ENCODE peak calls at places on chromosomes 1 and 21, in ten cellular contexts. One of them, this sample, is unnamed.
A peak's percentile ranks its signal among the peaks of the same experiment; 100 is the strongest.

GRCh38 chr1:22922640-22923039 is 50.0 kb downstream of the LACTBL1 start:
- DNase-seq in fibroblast of lung: peak; percentile 8
- DNase-seq in AG08395: no peak
- DNase-seq in memory B cell: no peak
- DNase-seq in colonic mucosa: no peak
- DNase-seq in Peyer's patch: no peak
- DNase-seq in stimulated activated CD4-positive, alpha-beta T cell treated with anti-CD3 and anti-CD28 coated beads, Interleukin-4, amount 100 ng/mL, for 48 hours: no peak
- DNase-seq in NCI-H1930: no peak
- DNase-seq in effector CD8-positive, alpha-beta T cell: no peak
- DNase-seq in AG20443: no peak
- DNase-seq in this sample: no peak

GRCh38 chr21:34807881-34808568 is 139.2 kb downstream of the CLIC6 start:
- DNase-seq in fibroblast of lung: peak; percentile 96
- DNase-seq in AG08395: peak; percentile 88
- DNase-seq in memory B cell: no peak
- DNase-seq in colonic mucosa: no peak
- DNase-seq in Peyer's patch: no peak
- DNase-seq in stimulated activated CD4-positive, alpha-beta T cell treated with anti-CD3 and anti-CD28 coated beads, Interleukin-4, amount 100 ng/mL, for 48 hours: peak; percentile 65
- DNase-seq in NCI-H1930: no peak
- DNase-seq in effector CD8-positive, alpha-beta T cell: no peak
- DNase-seq in AG20443: peak; percentile 88
- DNase-seq in this sample: peak; percentile 81

GRCh38 chr1:2925923-2926322 is 95.3 kb upstream of the ACTRT2 start:
- DNase-seq in fibroblast of lung: no peak
- DNase-seq in AG08395: no peak
- DNase-seq in memory B cell: no peak
- DNase-seq in colonic mucosa: no peak
- DNase-seq in Peyer's patch: no peak
- DNase-seq in stimulated activated CD4-positive, alpha-beta T cell treated with anti-CD3 and anti-CD28 coated beads, Interleukin-4, amount 100 ng/mL, for 48 hours: no peak
- DNase-seq in NCI-H1930: no peak
- DNase-seq in effector CD8-positive, alpha-beta T cell: no peak
- DNase-seq in AG20443: no peak
- DNase-seq in this sample: no peak

GRCh38 chr1:243487649-243488227 is 231.9 kb downstream of the SDCCAG8 start:
- DNase-seq in fibroblast of lung: peak; percentile 15
- DNase-seq in AG08395: no peak
- DNase-seq in memory B cell: no peak
- DNase-seq in colonic mucosa: peak; percentile 74
- DNase-seq in Peyer's patch: no peak
- DNase-seq in stimulated activated CD4-positive, alpha-beta T cell treated with anti-CD3 and anti-CD28 coated beads, Interleukin-4, amount 100 ng/mL, for 48 hours: no peak
- DNase-seq in NCI-H1930: no peak
- DNase-seq in effector CD8-positive, alpha-beta T cell: no peak
- DNase-seq in AG20443: no peak
- DNase-seq in this sample: no peak

GRCh38 chr1:229464672-229465071 is 30.8 kb upstream of the ACTA1 start:
- DNase-seq in fibroblast of lung: no peak
- DNase-seq in AG08395: no peak
- DNase-seq in memory B cell: no peak
- DNase-seq in colonic mucosa: no peak
- DNase-seq in Peyer's patch: no peak
- DNase-seq in stimulated activated CD4-positive, alpha-beta T cell treated with anti-CD3 and anti-CD28 coated beads, Interleukin-4, amount 100 ng/mL, for 48 hours: no peak
- DNase-seq in NCI-H1930: no peak
- DNase-seq in effector CD8-positive, alpha-beta T cell: no peak
- DNase-seq in AG20443: no peak
- DNase-seq in this sample: no peak

GRCh38 chr1:247079141-247079874 is 697 bp upstream of the ZNF670 start:
- DNase-seq in fibroblast of lung: no peak
- DNase-seq in AG08395: no peak
- DNase-seq in memory B cell: peak; percentile 20
- DNase-seq in colonic mucosa: no peak
- DNase-seq in Peyer's patch: no peak
- DNase-seq in stimulated activated CD4-positive, alpha-beta T cell treated with anti-CD3 and anti-CD28 coated beads, Interleukin-4, amount 100 ng/mL, for 48 hours: no peak
- DNase-seq in NCI-H1930: no peak
- DNase-seq in effector CD8-positive, alpha-beta T cell: no peak
- DNase-seq in AG20443: no peak
- DNase-seq in this sample: no peak

GRCh38 chr1:216248628-216249027 is 174.6 kb downstream of the USH2A start:
- DNase-seq in fibroblast of lung: no peak
- DNase-seq in AG08395: no peak
- DNase-seq in memory B cell: no peak
- DNase-seq in colonic mucosa: no peak
- DNase-seq in Peyer's patch: no peak
- DNase-seq in stimulated activated CD4-positive, alpha-beta T cell treated with anti-CD3 and anti-CD28 coated beads, Interleukin-4, amount 100 ng/mL, for 48 hours: no peak
- DNase-seq in NCI-H1930: no peak
- DNase-seq in effector CD8-positive, alpha-beta T cell: no peak
- DNase-seq in AG20443: no peak
- DNase-seq in this sample: no peak

GRCh38 chr1:199084293-199084692 is 445.5 kb downstream of the PTPRC start:
- DNase-seq in fibroblast of lung: peak; percentile 83
- DNase-seq in AG08395: peak; percentile 3
- DNase-seq in memory B cell: no peak
- DNase-seq in colonic mucosa: no peak
- DNase-seq in Peyer's patch: no peak
- DNase-seq in stimulated activated CD4-positive, alpha-beta T cell treated with anti-CD3 and anti-CD28 coated beads, Interleukin-4, amount 100 ng/mL, for 48 hours: no peak
- DNase-seq in NCI-H1930: no peak
- DNase-seq in effector CD8-positive, alpha-beta T cell: no peak
- DNase-seq in AG20443: peak; percentile 11
- DNase-seq in this sample: no peak

GRCh38 chr21:46188226-46189212 is 4.3 kb upstream of the SPATC1L start:
- DNase-seq in fibroblast of lung: peak; percentile 44
- DNase-seq in AG08395: peak; percentile 69
- DNase-seq in memory B cell: no peak
- DNase-seq in colonic mucosa: peak; percentile 34
- DNase-seq in Peyer's patch: peak; percentile 15
- DNase-seq in stimulated activated CD4-positive, alpha-beta T cell treated with anti-CD3 and anti-CD28 coated beads, Interleukin-4, amount 100 ng/mL, for 48 hours: no peak
- DNase-seq in NCI-H1930: no peak
- DNase-seq in effector CD8-positive, alpha-beta T cell: no peak
- DNase-seq in AG20443: peak; percentile 61
- DNase-seq in this sample: no peak

GRCh38 chr21:23887709-23888303 is 1719.5 kb downstream of the MRPL39 start:
- DNase-seq in fibroblast of lung: no peak
- DNase-seq in AG08395: no peak
- DNase-seq in memory B cell: peak; percentile 38
- DNase-seq in colonic mucosa: no peak
- DNase-seq in Peyer's patch: peak; percentile 44
- DNase-seq in stimulated activated CD4-positive, alpha-beta T cell treated with anti-CD3 and anti-CD28 coated beads, Interleukin-4, amount 100 ng/mL, for 48 hours: no peak
- DNase-seq in NCI-H1930: no peak
- DNase-seq in effector CD8-positive, alpha-beta T cell: peak; percentile 12
- DNase-seq in AG20443: no peak
- DNase-seq in this sample: no peak

GRCh38 chr1:227892930-227893695 is 54.6 kb downstream of the WNT9A start:
- DNase-seq in fibroblast of lung: no peak
- DNase-seq in AG08395: no peak
- DNase-seq in memory B cell: no peak
- DNase-seq in colonic mucosa: peak; percentile 9
- DNase-seq in Peyer's patch: no peak
- DNase-seq in stimulated activated CD4-positive, alpha-beta T cell treated with anti-CD3 and anti-CD28 coated beads, Interleukin-4, amount 100 ng/mL, for 48 hours: no peak
- DNase-seq in NCI-H1930: no peak
- DNase-seq in effector CD8-positive, alpha-beta T cell: no peak
- DNase-seq in AG20443: no peak
- DNase-seq in this sample: no peak

GRCh38 chr1:174982971-174983689 is 16.6 kb upstream of the CACYBP start:
- DNase-seq in fibroblast of lung: peak; percentile 73
- DNase-seq in AG08395: peak; percentile 44
- DNase-seq in memory B cell: peak; percentile 38
- DNase-seq in colonic mucosa: peak; percentile 61
- DNase-seq in Peyer's patch: no peak
- DNase-seq in stimulated activated CD4-positive, alpha-beta T cell treated with anti-CD3 and anti-CD28 coated beads, Interleukin-4, amount 100 ng/mL, for 48 hours: no peak
- DNase-seq in NCI-H1930: no peak
- DNase-seq in effector CD8-positive, alpha-beta T cell: no peak
- DNase-seq in AG20443: no peak
- DNase-seq in this sample: no peak

GRCh38 chr1:74673351-74674111 is at the start of gene ERICH3:
- DNase-seq in fibroblast of lung: peak; percentile 2
- DNase-seq in AG08395: peak; percentile 6
- DNase-seq in memory B cell: no peak
- DNase-seq in colonic mucosa: no peak
- DNase-seq in Peyer's patch: no peak
- DNase-seq in stimulated activated CD4-positive, alpha-beta T cell treated with anti-CD3 and anti-CD28 coated beads, Interleukin-4, amount 100 ng/mL, for 48 hours: no peak
- DNase-seq in NCI-H1930: no peak
- DNase-seq in effector CD8-positive, alpha-beta T cell: no peak
- DNase-seq in AG20443: peak; percentile 25
- DNase-seq in this sample: no peak

GRCh38 chr1:10833630-10834557 is 37.4 kb upstream of the CASZ1 start:
- DNase-seq in fibroblast of lung: no peak
- DNase-seq in AG08395: peak; percentile 17
- DNase-seq in memory B cell: no peak
- DNase-seq in colonic mucosa: no peak
- DNase-seq in Peyer's patch: no peak
- DNase-seq in stimulated activated CD4-positive, alpha-beta T cell treated with anti-CD3 and anti-CD28 coated beads, Interleukin-4, amount 100 ng/mL, for 48 hours: no peak
- DNase-seq in NCI-H1930: no peak
- DNase-seq in effector CD8-positive, alpha-beta T cell: no peak
- DNase-seq in AG20443: no peak
- DNase-seq in this sample: no peak

GRCh38 chr1:95888877-95889799 is 655.1 kb downstream of the RWDD3 start:
- DNase-seq in fibroblast of lung: peak; percentile 3
- DNase-seq in AG08395: no peak
- DNase-seq in memory B cell: no peak
- DNase-seq in colonic mucosa: no peak
- DNase-seq in Peyer's patch: no peak
- DNase-seq in stimulated activated CD4-positive, alpha-beta T cell treated with anti-CD3 and anti-CD28 coated beads, Interleukin-4, amount 100 ng/mL, for 48 hours: no peak
- DNase-seq in NCI-H1930: peak; percentile 69
- DNase-seq in effector CD8-positive, alpha-beta T cell: no peak
- DNase-seq in AG20443: no peak
- DNase-seq in this sample: no peak

GRCh38 chr1:92934395-92935378 is 26.6 kb downstream of the DIPK1A start:
- DNase-seq in fibroblast of lung: peak; percentile 94
- DNase-seq in AG08395: peak; percentile 80
- DNase-seq in memory B cell: no peak
- DNase-seq in colonic mucosa: no peak
- DNase-seq in Peyer's patch: no peak
- DNase-seq in stimulated activated CD4-positive, alpha-beta T cell treated with anti-CD3 and anti-CD28 coated beads, Interleukin-4, amount 100 ng/mL, for 48 hours: no peak
- DNase-seq in NCI-H1930: peak; percentile 24
- DNase-seq in effector CD8-positive, alpha-beta T cell: no peak
- DNase-seq in AG20443: peak; percentile 58
- DNase-seq in this sample: peak; percentile 91

GRCh38 chr1:182388392-182389134 is 3.0 kb downstream of the GLUL start:
- DNase-seq in fibroblast of lung: no peak
- DNase-seq in AG08395: no peak
- DNase-seq in memory B cell: no peak
- DNase-seq in colonic mucosa: no peak
- DNase-seq in Peyer's patch: no peak
- DNase-seq in stimulated activated CD4-positive, alpha-beta T cell treated with anti-CD3 and anti-CD28 coated beads, Interleukin-4, amount 100 ng/mL, for 48 hours: no peak
- DNase-seq in NCI-H1930: no peak
- DNase-seq in effector CD8-positive, alpha-beta T cell: no peak
- DNase-seq in AG20443: no peak
- DNase-seq in this sample: no peak

GRCh38 chr1:4174291-4175200 is 274.5 kb upstream of the C1orf174 start:
- DNase-seq in fibroblast of lung: no peak
- DNase-seq in AG08395: no peak
- DNase-seq in memory B cell: no peak
- DNase-seq in colonic mucosa: no peak
- DNase-seq in Peyer's patch: no peak
- DNase-seq in stimulated activated CD4-positive, alpha-beta T cell treated with anti-CD3 and anti-CD28 coated beads, Interleukin-4, amount 100 ng/mL, for 48 hours: no peak
- DNase-seq in NCI-H1930: no peak
- DNase-seq in effector CD8-positive, alpha-beta T cell: no peak
- DNase-seq in AG20443: peak; percentile 6
- DNase-seq in this sample: no peak

GRCh38 chr1:111723091-111723806 is 15.9 kb downstream of the INKA2 start:
- DNase-seq in fibroblast of lung: no peak
- DNase-seq in AG08395: no peak
- DNase-seq in memory B cell: peak; percentile 36
- DNase-seq in colonic mucosa: no peak
- DNase-seq in Peyer's patch: peak; percentile 56
- DNase-seq in stimulated activated CD4-positive, alpha-beta T cell treated with anti-CD3 and anti-CD28 coated beads, Interleukin-4, amount 100 ng/mL, for 48 hours: no peak
- DNase-seq in NCI-H1930: no peak
- DNase-seq in effector CD8-positive, alpha-beta T cell: no peak
- DNase-seq in AG20443: no peak
- DNase-seq in this sample: no peak

GRCh38 chr1:161199506-161200119 is 759 bp upstream of the ADAMTS4 start:
- DNase-seq in fibroblast of lung: no peak
- DNase-seq in AG08395: no peak
- DNase-seq in memory B cell: no peak
- DNase-seq in colonic mucosa: no peak
- DNase-seq in Peyer's patch: no peak
- DNase-seq in stimulated activated CD4-positive, alpha-beta T cell treated with anti-CD3 and anti-CD28 coated beads, Interleukin-4, amount 100 ng/mL, for 48 hours: no peak
- DNase-seq in NCI-H1930: no peak
- DNase-seq in effector CD8-positive, alpha-beta T cell: no peak
- DNase-seq in AG20443: no peak
- DNase-seq in this sample: no peak

GRCh38 chr1:78070758-78071157 is 25.0 kb downstream of the GIPC2 start:
- DNase-seq in fibroblast of lung: peak; percentile 84
- DNase-seq in AG08395: peak; percentile 74
- DNase-seq in memory B cell: no peak
- DNase-seq in colonic mucosa: no peak
- DNase-seq in Peyer's patch: no peak
- DNase-seq in stimulated activated CD4-positive, alpha-beta T cell treated with anti-CD3 and anti-CD28 coated beads, Interleukin-4, amount 100 ng/mL, for 48 hours: no peak
- DNase-seq in NCI-H1930: no peak
- DNase-seq in effector CD8-positive, alpha-beta T cell: no peak
- DNase-seq in AG20443: peak; percentile 60
- DNase-seq in this sample: peak; percentile 65

GRCh38 chr1:184186167-184186566 is 134.6 kb downstream of the TSEN15 start:
- DNase-seq in fibroblast of lung: no peak
- DNase-seq in AG08395: no peak
- DNase-seq in memory B cell: no peak
- DNase-seq in colonic mucosa: no peak
- DNase-seq in Peyer's patch: no peak
- DNase-seq in stimulated activated CD4-positive, alpha-beta T cell treated with anti-CD3 and anti-CD28 coated beads, Interleukin-4, amount 100 ng/mL, for 48 hours: no peak
- DNase-seq in NCI-H1930: no peak
- DNase-seq in effector CD8-positive, alpha-beta T cell: no peak
- DNase-seq in AG20443: no peak
- DNase-seq in this sample: no peak

GRCh38 chr1:236275061-236275460 is 6.7 kb downstream of the ERO1B start:
- DNase-seq in fibroblast of lung: no peak
- DNase-seq in AG08395: no peak
- DNase-seq in memory B cell: no peak
- DNase-seq in colonic mucosa: no peak
- DNase-seq in Peyer's patch: no peak
- DNase-seq in stimulated activated CD4-positive, alpha-beta T cell treated with anti-CD3 and anti-CD28 coated beads, Interleukin-4, amount 100 ng/mL, for 48 hours: no peak
- DNase-seq in NCI-H1930: no peak
- DNase-seq in effector CD8-positive, alpha-beta T cell: no peak
- DNase-seq in AG20443: no peak
- DNase-seq in this sample: no peak

GRCh38 chr1:2946291-2946690 is 75.0 kb upstream of the ACTRT2 start:
- DNase-seq in fibroblast of lung: no peak
- DNase-seq in AG08395: no peak
- DNase-seq in memory B cell: no peak
- DNase-seq in colonic mucosa: no peak
- DNase-seq in Peyer's patch: no peak
- DNase-seq in stimulated activated CD4-positive, alpha-beta T cell treated with anti-CD3 and anti-CD28 coated beads, Interleukin-4, amount 100 ng/mL, for 48 hours: no peak
- DNase-seq in NCI-H1930: no peak
- DNase-seq in effector CD8-positive, alpha-beta T cell: no peak
- DNase-seq in AG20443: no peak
- DNase-seq in this sample: no peak

GRCh38 chr1:243568793-243569192 is 281.2 kb downstream of the AKT3 start:
- DNase-seq in fibroblast of lung: peak; percentile 81
- DNase-seq in AG08395: no peak
- DNase-seq in memory B cell: no peak
- DNase-seq in colonic mucosa: no peak
- DNase-seq in Peyer's patch: no peak
- DNase-seq in stimulated activated CD4-positive, alpha-beta T cell treated with anti-CD3 and anti-CD28 coated beads, Interleukin-4, amount 100 ng/mL, for 48 hours: no peak
- DNase-seq in NCI-H1930: no peak
- DNase-seq in effector CD8-positive, alpha-beta T cell: no peak
- DNase-seq in AG20443: peak; percentile 24
- DNase-seq in this sample: no peak

GRCh38 chr1:56397811-56398231 is 181.5 kb downstream of the PLPP3 start:
- DNase-seq in fibroblast of lung: peak; percentile 39
- DNase-seq in AG08395: peak; percentile 69
- DNase-seq in memory B cell: no peak
- DNase-seq in colonic mucosa: no peak
- DNase-seq in Peyer's patch: no peak
- DNase-seq in stimulated activated CD4-positive, alpha-beta T cell treated with anti-CD3 and anti-CD28 coated beads, Interleukin-4, amount 100 ng/mL, for 48 hours: no peak
- DNase-seq in NCI-H1930: no peak
- DNase-seq in effector CD8-positive, alpha-beta T cell: no peak
- DNase-seq in AG20443: peak; percentile 49
- DNase-seq in this sample: peak; percentile 47

GRCh38 chr1:147270721-147271120 is 28.2 kb downstream of the CHD1L start:
- DNase-seq in fibroblast of lung: no peak
- DNase-seq in AG08395: no peak
- DNase-seq in memory B cell: no peak
- DNase-seq in colonic mucosa: no peak
- DNase-seq in Peyer's patch: no peak
- DNase-seq in stimulated activated CD4-positive, alpha-beta T cell treated with anti-CD3 and anti-CD28 coated beads, Interleukin-4, amount 100 ng/mL, for 48 hours: no peak
- DNase-seq in NCI-H1930: no peak
- DNase-seq in effector CD8-positive, alpha-beta T cell: no peak
- DNase-seq in AG20443: no peak
- DNase-seq in this sample: no peak

GRCh38 chr1:216600730-216601426 is 122.4 kb downstream of the ESRRG start:
- DNase-seq in fibroblast of lung: peak; percentile 87
- DNase-seq in AG08395: peak; percentile 83
- DNase-seq in memory B cell: no peak
- DNase-seq in colonic mucosa: peak; percentile 85
- DNase-seq in Peyer's patch: peak; percentile 28
- DNase-seq in stimulated activated CD4-positive, alpha-beta T cell treated with anti-CD3 and anti-CD28 coated beads, Interleukin-4, amount 100 ng/mL, for 48 hours: no peak
- DNase-seq in NCI-H1930: peak; percentile 38
- DNase-seq in effector CD8-positive, alpha-beta T cell: no peak
- DNase-seq in AG20443: peak; percentile 90
- DNase-seq in this sample: peak; percentile 45

This sample was measured in fibroblast of the conjunctiva.